ENCODE peak calls at places on chromosomes 6 and 20, in six cellular contexts. B is lower lobe of right lung, L is BE2C, N is fibroblast of mammary gland, O is NT2/D1, U is fibroblast of pulmonary artery. Q is an unnamed sample.

GRCh38 chr6:136086686-136087085 is 163.4 kb downstream of the MTFR2 start:
- DNase-seq in B (no peak), L (no peak), N (no peak), O (no peak), U (peak), Q (no peak)

GRCh38 chr20:4484431-4485057 is 237.2 kb upstream of the PRND start:
- DNase-seq in B (no peak), L (peak), N (no peak), O (no peak), U (no peak), Q (peak)

GRCh38 chr20:32462900-32463641 is 104.9 kb downstream of the ASXL1 start:
- DNase-seq in B (no peak), L (no peak), N (no peak), O (no peak), U (no peak), Q (no peak)

GRCh38 chr6:109772961-109773431 is 81.9 kb downstream of the FIG4 start:
- DNase-seq in B (no peak), L (no peak), N (peak), O (no peak), U (no peak), Q (no peak)

GRCh38 chr6:167056370-167056769 is 57.2 kb downstream of the CEP43 start:
- DNase-seq in B (no peak), L (no peak), N (peak), O (no peak), U (peak), Q (peak)

GRCh38 chr20:34708621-34709043 is 4.5 kb downstream of the TP53INP2 start:
- DNase-seq in B (peak), L (peak), N (peak), O (peak), U (peak), Q (no peak)

GRCh38 chr6:90256698-90257485 is 39.8 kb downstream of the BACH2 start:
- DNase-seq in B (no peak), L (no peak), N (peak), O (no peak), U (peak), Q (peak)

GRCh38 chr20:1809121-1809520 is 86.1 kb upstream of the SIRPA start:
- DNase-seq in B (no peak), L (no peak), N (peak), O (no peak), U (peak), Q (no peak)

GRCh38 chr6:50145125-50145524 is 95.4 kb upstream of the DEFB112 start:
- DNase-seq in B (no peak), L (no peak), N (peak), O (no peak), U (peak), Q (peak)

GRCh38 chr20:33669873-33670640 is 3.3 kb downstream of the ACTL10 start:
- DNase-seq in B (no peak), L (no peak), N (no peak), O (no peak), U (no peak), Q (no peak)
- H3K4me3 ChIP-seq in B (no peak), L (no peak), N (no peak), O (no peak), U (no peak), Q (no peak)

GRCh38 chr6:158869010-158869603 is 49.9 kb upstream of the EZR start:
- DNase-seq in B (no peak), L (no peak), N (no peak), O (no peak), U (no peak), Q (no peak)

GRCh38 chr6:158869604-158870417 is 50.6 kb upstream of the EZR start:
- DNase-seq in B (peak), L (peak), N (peak), O (no peak), U (peak), Q (peak)

GRCh38 chr6:158867381-158868121 is 48.4 kb upstream of the EZR start:
- DNase-seq in B (no peak), L (no peak), N (no peak), O (no peak), U (no peak), Q (no peak)

GRCh38 chr6:158868122-158868480 is 48.9 kb upstream of the EZR start:
- DNase-seq in B (no peak), L (no peak), N (no peak), O (no peak), U (no peak), Q (no peak)

DNA sequence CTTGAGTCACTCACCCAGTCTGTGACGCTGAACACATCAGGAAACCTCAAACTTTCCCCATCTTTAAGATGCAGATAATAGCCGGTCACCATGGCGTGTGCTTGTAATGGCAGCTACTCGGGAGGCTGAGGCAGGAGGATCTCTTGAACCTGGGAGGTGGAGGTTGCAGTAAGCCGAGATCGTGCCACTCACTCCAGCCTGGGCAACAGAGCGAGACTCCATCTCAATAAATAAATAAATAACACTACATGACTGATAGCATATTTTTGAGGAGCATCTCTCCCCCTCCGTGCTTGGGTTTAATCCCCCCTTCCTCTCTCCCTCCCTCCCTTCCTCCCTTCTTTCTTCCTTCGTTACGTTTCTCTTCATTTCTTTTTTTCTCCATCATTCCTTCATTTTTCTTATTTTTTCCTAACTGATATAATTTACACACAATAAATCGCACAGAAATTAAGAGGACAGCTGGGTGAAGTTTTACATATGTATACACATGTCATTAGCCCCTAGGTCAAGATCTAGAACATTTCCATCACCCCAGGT is 51.3 kb upstream of the EZR start:
- DNase-seq in B (no peak), L (no peak), N (no peak), O (no peak), U (no peak), Q (no peak)
- H3K4me3 ChIP-seq in B (peak), L (peak), N (peak), O (no peak), U (peak), Q (peak)

DNA sequence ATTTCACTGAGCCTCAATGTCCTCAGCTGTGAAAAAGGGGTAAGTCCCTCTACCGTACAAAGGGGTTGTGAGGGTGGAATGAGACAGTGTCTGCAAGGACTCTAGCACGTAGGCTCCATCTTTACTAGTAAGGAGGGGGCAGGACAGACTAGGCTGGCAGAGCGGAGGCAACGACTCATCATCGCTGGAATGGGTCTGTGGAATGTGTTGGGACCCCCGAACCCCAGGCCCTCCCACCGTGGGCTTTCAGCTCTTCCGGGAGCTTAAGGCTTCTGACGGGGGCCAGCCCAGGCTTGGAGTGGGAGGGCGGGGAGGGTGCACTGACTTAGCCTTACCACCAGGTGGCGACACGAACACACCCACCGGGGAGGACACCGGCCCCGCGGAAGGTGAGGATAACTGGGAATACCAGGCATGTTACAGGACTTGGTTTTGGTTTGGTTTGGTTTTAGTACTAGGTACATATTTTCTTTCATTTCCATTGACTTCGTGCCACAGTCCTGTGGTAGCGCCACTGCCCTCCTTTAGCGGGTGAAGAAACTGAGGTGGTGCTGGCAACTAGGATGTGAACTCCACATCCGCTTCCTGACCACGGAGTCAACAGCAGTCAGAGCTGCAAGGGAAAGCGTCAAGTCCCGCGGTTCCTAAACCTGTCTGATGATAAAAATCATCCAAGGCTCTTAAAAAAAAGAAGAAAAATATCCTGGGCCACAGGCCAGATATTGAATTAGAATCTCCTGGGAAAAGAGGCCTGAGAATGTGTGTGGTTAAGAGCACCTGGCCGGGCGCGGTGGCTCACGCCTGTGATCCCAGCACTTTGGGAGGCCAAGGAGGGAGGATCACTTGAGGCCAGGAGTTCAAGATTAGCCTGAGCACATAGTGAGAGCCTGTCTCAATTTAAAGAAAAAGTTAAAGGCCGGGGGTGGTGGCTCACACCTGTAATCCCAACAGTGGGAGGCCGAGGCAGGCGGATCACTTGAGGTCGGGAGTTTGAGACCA is 10.3 kb upstream of the TULP1 start:
- DNase-seq in B (peak), L (peak), N (peak), O (peak), U (peak), Q (peak)
- H3K4me3 ChIP-seq in B (peak), L (peak), N (peak), O (no peak), U (peak), Q (peak)

GRCh38 chr20:21511485-21511849 is 2.4 kb downstream of the NKX2-2 start:
- DNase-seq in B (no peak), L (no peak), N (no peak), O (no peak), U (no peak), Q (no peak)

GRCh38 chr20:21513181-21513663 is 642 bp downstream of the NKX2-2 start:
- DNase-seq in B (peak), L (no peak), N (no peak), O (no peak), U (no peak), Q (no peak)

GRCh38 chr20:21513881-21514540 is at the start of gene NKX2-2:
- DNase-seq in B (no peak), L (no peak), N (no peak), O (no peak), U (no peak), Q (no peak)

GRCh38 chr20:21511850-21512633 is 1.8 kb downstream of the NKX2-2 start:
- DNase-seq in B (peak), L (no peak), N (no peak), O (no peak), U (no peak), Q (no peak)

GRCh38 chr20:21512634-21513180 is 1.2 kb downstream of the NKX2-2 start:
- DNase-seq in B (peak), L (no peak), N (no peak), O (no peak), U (no peak), Q (no peak)
- H3K4me3 ChIP-seq in B (peak), L (no peak), N (no peak), O (no peak), U (no peak), Q (no peak)

GRCh38 chr6:117482240-117483003 is at the start of gene DCBLD1:
- DNase-seq in B (peak), L (peak), N (peak), O (peak), U (peak), Q (peak)

GRCh38 chr6:117480651-117481050 is 1.8 kb upstream of the DCBLD1 start:
- DNase-seq in B (no peak), L (no peak), N (no peak), O (no peak), U (no peak), Q (no peak)

GRCh38 chr6:117483004-117483644 is 650 bp downstream of the DCBLD1 start:
- DNase-seq in B (peak), L (peak), N (peak), O (no peak), U (peak), Q (no peak)

GRCh38 chr6:117481278-117481925 is 1.1 kb upstream of the DCBLD1 start:
- DNase-seq in B (no peak), L (no peak), N (no peak), O (no peak), U (no peak), Q (no peak)

DNA sequence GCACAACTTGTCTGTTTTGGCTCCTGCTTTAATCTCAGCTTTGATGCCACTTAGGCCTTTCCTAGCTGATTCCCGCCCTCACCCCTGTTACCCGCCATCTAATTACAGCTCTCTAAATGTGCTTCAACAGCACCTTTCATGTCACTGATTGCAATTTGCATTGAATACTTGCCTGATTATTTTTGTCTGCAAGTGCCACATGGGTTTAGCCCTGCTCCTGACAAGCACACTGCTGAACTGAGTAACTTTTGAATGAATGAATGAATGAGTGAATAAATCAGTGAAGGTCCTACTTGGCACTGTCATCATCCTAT is 591 bp upstream of the DCBLD1 start:
- DNase-seq in B (no peak), L (no peak), N (no peak), O (no peak), U (no peak), Q (no peak)
- H3K4me3 ChIP-seq in B (peak), L (no peak), N (peak), O (peak), U (peak), Q (peak)

GRCh38 chr20:53907968-53908751 is 162.2 kb downstream of the BCAS1 start:
- DNase-seq in B (no peak), L (no peak), N (no peak), O (no peak), U (no peak), Q (no peak)

GRCh38 chr20:53904261-53904660 is 166.1 kb downstream of the BCAS1 start:
- DNase-seq in B (no peak), L (no peak), N (no peak), O (no peak), U (no peak), Q (no peak)

GRCh38 chr20:53903652-53903987 is 166.8 kb downstream of the BCAS1 start:
- DNase-seq in B (no peak), L (no peak), N (peak), O (no peak), U (no peak), Q (no peak)

GRCh38 chr20:53902968-53903651 is 167.3 kb downstream of the BCAS1 start:
- DNase-seq in B (no peak), L (no peak), N (peak), O (no peak), U (no peak), Q (no peak)

GRCh38 chr20:53905019-53905847 is 165.2 kb downstream of the BCAS1 start:
- DNase-seq in B (no peak), L (no peak), N (no peak), O (no peak), U (no peak), Q (no peak)
- H3K4me3 ChIP-seq in B (no peak), L (no peak), N (no peak), O (no peak), U (no peak), Q (no peak)

DNA sequence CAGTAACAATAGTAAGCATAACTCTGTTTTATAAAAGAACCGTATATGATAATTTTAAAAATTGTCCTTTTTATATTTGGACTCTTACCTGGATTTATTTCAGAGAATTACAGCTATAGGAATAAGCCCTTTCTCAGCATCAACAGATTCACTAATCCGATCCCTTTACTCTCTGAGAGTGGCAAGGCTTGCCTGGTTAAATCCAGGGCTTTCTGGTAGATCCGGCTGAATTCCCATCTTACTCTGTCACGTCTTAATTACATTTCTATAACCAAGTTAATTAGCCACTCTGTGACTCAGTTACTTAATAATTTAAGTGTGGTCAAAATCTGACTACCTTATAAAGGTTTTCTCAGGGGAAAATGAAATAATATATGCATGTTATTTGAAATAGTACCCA is 294.7 kb downstream of the FRK start:
- DNase-seq in B (no peak), L (no peak), N (no peak), O (no peak), U (no peak), Q (no peak)
- H3K4me3 ChIP-seq in B (no peak), L (no peak), N (no peak), O (no peak), U (no peak), Q (no peak)

DNA sequence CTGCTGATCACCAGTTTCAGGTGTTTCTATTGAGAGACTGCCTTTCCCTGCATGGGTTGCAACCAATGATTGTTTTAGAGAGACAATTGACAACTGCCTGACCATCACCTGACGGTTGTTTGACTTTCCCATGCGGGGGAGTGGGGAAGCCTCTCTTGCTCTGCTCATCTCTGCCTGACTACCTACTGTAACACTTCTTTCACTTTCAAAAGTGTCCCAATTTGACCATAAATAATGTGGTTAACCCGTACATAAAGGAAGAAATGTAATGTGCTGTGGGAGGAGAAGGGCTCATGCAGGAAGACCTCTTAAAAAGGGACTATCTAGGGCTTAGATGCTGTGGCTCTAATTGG is 122.0 kb upstream of the PHACTR1 start:
- DNase-seq in B (no peak), L (no peak), N (no peak), O (no peak), U (no peak), Q (no peak)
- H3K4me3 ChIP-seq in B (no peak), L (no peak), N (no peak), O (no peak), U (no peak), Q (no peak)

GRCh38 chr20:17431621-17432364 is 99.4 kb downstream of the BFSP1 start:
- DNase-seq in B (peak), L (peak), N (peak), O (peak), U (peak), Q (peak)

GRCh38 chr20:17437251-17437650 is 93.9 kb downstream of the BFSP1 start:
- DNase-seq in B (no peak), L (no peak), N (no peak), O (no peak), U (no peak), Q (no peak)

GRCh38 chr20:17439897-17440296 is 91.3 kb downstream of the BFSP1 start:
- DNase-seq in B (no peak), L (no peak), N (no peak), O (no peak), U (no peak), Q (no peak)

GRCh38 chr20:17438436-17439039 is 92.6 kb downstream of the BFSP1 start:
- DNase-seq in B (no peak), L (no peak), N (no peak), O (no peak), U (no peak), Q (no peak)

DNA sequence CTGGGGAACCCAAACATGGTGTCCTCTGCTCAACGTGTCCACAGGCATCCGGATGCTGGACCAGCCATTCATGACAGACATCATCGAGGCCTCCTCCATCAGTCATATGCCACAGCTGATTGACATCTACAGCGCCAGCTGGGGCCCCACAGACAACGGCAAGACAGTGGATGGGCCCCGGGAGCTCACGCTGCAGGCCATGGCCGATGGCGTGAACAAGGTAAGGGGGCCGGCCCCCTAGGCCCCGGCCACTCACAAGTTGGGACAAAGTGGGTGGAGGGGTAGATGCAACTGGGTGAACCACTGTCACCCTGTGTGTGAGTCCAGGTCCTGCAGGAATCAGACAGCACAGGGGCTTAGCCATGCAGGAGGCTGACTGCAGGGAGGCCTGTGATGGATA is 94.5 kb downstream of the BFSP1 start:
- DNase-seq in B (no peak), L (no peak), N (no peak), O (no peak), U (no peak), Q (no peak)
- H3K4me3 ChIP-seq in B (no peak), L (no peak), N (no peak), O (no peak), U (no peak), Q (no peak)

Q was measured in Jurkat, Clone E6-1.